ENCODE peak calls at places on chromosomes 16 and 17, in seven cellular contexts. E is tibial nerve; H is left ventricle myocardium inferior; P is neural progenitor cell; K is CD4-positive, CD25-positive, alpha-beta regulatory T cell; N is stomach; X is breast epithelium. T is an unnamed sample. For H3K4me1, the result is how much of the 10 kb centered on the place peaks cover.

GRCh38 chr16:85375282-85375681 is 237.8 kb upstream of the GSE1 start:
- DNase-seq in E (no peak), H (no peak), P (no peak), K (no peak), N (no peak), X (no peak), T (peak)

GRCh38 chr16:30122621-30123160 is 329 bp downstream of the MAPK3 start:
- DNase-seq in E (no peak), H (no peak), P (peak), K (no peak), N (no peak), X (no peak), T (no peak)

GRCh38 chr16:49558451-49558850 is 184.8 kb downstream of the C16orf78 start:
- DNase-seq in E (no peak), H (no peak), P (no peak), K (no peak), N (no peak), X (no peak), T (no peak)

GRCh38 chr17:488993-489757 is 136.6 kb upstream of the RPH3AL start:
- DNase-seq in E (no peak), H (no peak), P (peak), K (no peak), N (no peak), X (no peak), T (no peak)

GRCh38 chr17:57956311-57957119 is 1.3 kb upstream of the CUEDC1 start:
- DNase-seq in E (no peak), H (no peak), P (no peak), K (no peak), N (peak), X (peak), T (no peak)

GRCh38 chr16:12649356-12649755 is 154.3 kb downstream of the CPPED1 start:
- DNase-seq in E (no peak), H (no peak), P (no peak), K (no peak), N (no peak), X (no peak), T (no peak)

GRCh38 chr16:85523602-85524364 is 89.3 kb upstream of the GSE1 start:
- DNase-seq in E (no peak), H (peak), P (peak), K (no peak), N (peak), X (no peak), T (peak)

GRCh38 chr16:88703486-88704309 is 2.5 kb downstream of the RNF166 start:
- DNase-seq in E (no peak), H (peak), P (no peak), K (peak), N (peak), X (peak), T (peak)

GRCh38 chr17:62611767-62612166 is 15.7 kb upstream of the MRC2 start:
- DNase-seq in E (no peak), H (no peak), P (no peak), K (no peak), N (no peak), X (no peak), T (no peak)

GRCh38 chr16:69847643-69848042 is 85.5 kb downstream of the WWP2 start:
- DNase-seq in E (no peak), H (no peak), P (no peak), K (no peak), N (no peak), X (no peak), T (no peak)

GRCh38 chr17:2289878-2290478 is 13.6 kb downstream of the SMG6 start:
- DNase-seq in E (no peak), H (no peak), P (no peak), K (no peak), N (no peak), X (no peak), T (no peak)

GRCh38 chr17:58383892-58384462 is 32.0 kb upstream of the SUPT4H1 start:
- DNase-seq in E (no peak), H (no peak), P (no peak), K (no peak), N (no peak), X (no peak), T (no peak)

GRCh38 chr16:89442990-89443726 is 47.2 kb downstream of the ANKRD11 start:
- DNase-seq in E (no peak), H (no peak), P (no peak), K (no peak), N (peak), X (peak), T (peak)

GRCh38 chr16:88727871-88728270 is 21.6 kb downstream of the CTU2 start:
- DNase-seq in E (no peak), H (peak), P (no peak), K (no peak), N (no peak), X (no peak), T (no peak)

GRCh38 chr16:29117631-29118030 is 132.8 kb downstream of the LAT start:
- DNase-seq in E (no peak), H (no peak), P (no peak), K (no peak), N (no peak), X (no peak), T (no peak)

DNA sequence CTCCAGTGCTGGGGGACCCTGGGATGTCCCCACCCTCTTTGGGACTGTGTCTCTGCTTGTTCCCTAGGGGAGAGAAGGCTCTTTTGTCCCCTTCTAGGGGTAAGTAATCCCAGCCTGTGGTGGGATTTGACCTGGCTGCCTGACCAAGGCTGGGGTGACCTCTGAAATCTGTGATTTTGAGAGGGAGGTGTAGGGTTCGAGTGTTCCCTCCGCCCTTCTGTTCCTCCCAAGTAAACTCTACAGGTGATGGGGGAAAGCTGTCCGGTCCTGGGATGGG is 617 bp downstream of the TMEM92 start:
- DNase-seq in E (no peak), H (no peak), P (no peak), K (no peak), N (no peak), X (no peak), T (no peak)
- H3K4me1 ChIP-seq in E (under half), H (under half), P (under half), K (under half), N (under half), X (under half), T (under half)

DNA sequence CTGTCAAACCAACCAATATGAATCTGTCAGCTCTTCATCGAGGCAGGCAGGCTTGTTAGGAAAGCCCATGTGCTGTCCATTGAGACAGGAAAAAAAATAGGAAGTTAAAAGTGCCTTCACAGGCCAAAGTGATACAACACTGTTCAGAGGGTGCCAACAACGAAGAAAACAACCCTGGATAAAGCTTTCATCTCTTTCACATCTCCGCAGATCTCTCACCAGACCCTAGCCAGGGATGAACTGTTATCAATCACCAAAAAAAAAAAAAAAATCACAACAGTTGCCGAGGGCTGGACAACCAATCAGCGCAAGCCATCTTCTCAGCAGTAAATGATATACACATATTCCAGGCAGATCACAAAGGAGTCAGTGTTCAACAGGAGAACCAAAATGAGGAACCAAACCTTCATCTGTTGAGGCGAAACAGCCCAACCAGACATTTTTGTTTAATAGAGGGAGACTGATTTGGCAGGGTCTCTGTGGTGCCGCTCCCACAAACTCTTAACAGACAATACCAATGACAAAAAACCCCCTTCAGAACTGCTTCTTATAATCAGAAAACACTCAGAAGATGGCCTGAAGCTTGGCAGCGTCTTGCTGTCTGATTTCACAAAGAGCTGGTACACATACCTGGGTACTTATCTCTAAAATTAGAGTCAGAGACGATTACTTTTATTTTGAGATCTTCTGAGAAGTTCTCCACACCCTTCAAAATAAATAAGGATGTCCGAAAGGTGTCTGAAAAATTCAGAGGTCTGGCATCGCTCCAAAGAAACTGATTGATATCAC is 1.9 kb downstream of the MAP3K14 start:
- DNase-seq in E (no peak), H (no peak), P (no peak), K (no peak), N (no peak), X (no peak), T (no peak)
- H3K27ac ChIP-seq in E (peak), H (peak), P (no peak), K (peak), N (peak), X (peak), T (peak)

GRCh38 chr16:3026609-3027487 is 3.0 kb downstream of the THOC6 start:
- DNase-seq in E (no peak), H (no peak), P (no peak), K (no peak), N (no peak), X (no peak), T (no peak)
- H3K4me1 ChIP-seq in E (under half), H (half or more), P (under half), K (half or more), N (under half), X (under half), T (under half)

DNA sequence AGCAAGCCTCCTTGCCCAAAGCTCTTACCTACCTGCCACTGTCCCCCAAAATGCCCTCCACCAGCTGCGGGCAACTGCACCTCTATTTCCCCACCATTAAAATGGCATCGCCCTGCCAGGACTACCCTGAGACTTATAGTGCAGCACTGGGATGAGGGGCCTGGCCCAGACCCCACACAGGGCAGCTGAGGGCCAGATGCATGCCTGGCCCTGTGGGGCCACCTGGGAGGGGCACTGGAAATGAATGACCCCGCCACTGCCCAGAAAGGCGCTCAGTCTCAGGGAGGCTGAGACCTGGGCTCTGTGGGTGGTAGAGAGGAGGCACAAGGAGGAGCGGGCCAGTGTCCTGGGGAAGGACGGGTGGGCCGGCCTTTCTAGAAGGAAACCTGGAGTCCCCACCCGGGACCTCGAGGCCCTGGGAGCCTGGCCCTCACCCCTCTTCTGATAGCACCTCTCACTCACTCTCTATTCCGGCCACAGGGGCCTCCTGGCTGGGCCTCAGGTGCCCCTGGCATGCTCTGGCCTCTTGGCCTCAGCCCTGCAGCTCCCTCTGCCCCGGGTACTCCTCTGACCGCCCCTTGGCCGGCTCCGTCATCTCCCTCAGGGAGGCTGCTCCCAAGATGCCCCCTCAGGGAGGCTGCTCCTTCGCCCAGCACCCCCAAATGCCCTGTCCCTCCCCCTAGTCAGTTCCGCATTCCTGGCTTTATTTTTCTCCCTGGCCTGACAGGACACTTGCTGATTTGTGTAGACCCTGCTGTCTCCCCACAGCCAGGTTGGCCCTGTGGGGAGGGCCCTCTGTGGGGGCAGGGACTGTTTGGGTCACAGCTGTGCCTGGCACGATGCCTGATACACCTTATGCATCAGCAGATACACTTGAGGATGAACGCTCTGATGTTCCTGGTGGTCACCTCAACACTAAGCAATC is 27.1 kb downstream of the KATNB1 start:
- DNase-seq in E (no peak), H (no peak), P (no peak), K (no peak), N (no peak), X (no peak), T (peak)
- H3K27ac ChIP-seq in E (no peak), H (no peak), P (no peak), K (no peak), N (no peak), X (no peak), T (no peak)

GRCh38 chr16:81518439-81518757 is 73.8 kb downstream of the CMIP start:
- DNase-seq in E (no peak), H (no peak), P (no peak), K (no peak), N (no peak), X (no peak), T (no peak)
- H3K4me1 ChIP-seq in E (under half), H (half or more), P (under half), K (under half), N (under half), X (under half), T (under half)

T was measured in right cardiac atrium.